ENCODE peak calls at places on chromosomes 3 and 15, in seven cellular contexts. C is colonic mucosa, G is GM13976, Z is fibroblast of lung, W is OCI-LY7, D is esophagus muscularis mucosa, K is kidney. U is an unnamed sample.

GRCh38 chr3:59678042-59678707 is 628.4 kb upstream of the CFAP20DC start:
- DNase-seq in C (no peak), G (no peak), Z (no peak), W (no peak), D (no peak), K (no peak), U (no peak)

GRCh38 chr15:42146551-42147430 is 9.6 kb downstream of the PLA2G4F start:
- DNase-seq in C (no peak), G (no peak), Z (no peak), W (no peak), D (no peak), K (no peak), U (no peak)

GRCh38 chr3:56673781-56674457 is 9.1 kb downstream of the TASOR start:
- DNase-seq in C (no peak), G (no peak), Z (no peak), W (no peak), D (no peak), K (no peak), U (no peak)

GRCh38 chr3:156455839-156456238 is 99.1 kb downstream of the SSR3 start:
- DNase-seq in C (no peak), G (no peak), Z (no peak), W (no peak), D (no peak), K (no peak), U (no peak)

GRCh38 chr15:100200287-100200772 is 141.4 kb downstream of the ADAMTS17 start:
- DNase-seq in C (no peak), G (no peak), Z (no peak), W (no peak), D (no peak), K (peak; percentile 56), U (peak; percentile 62)

GRCh38 chr3:120506828-120507774 is 56.3 kb upstream of the FSTL1 start:
- DNase-seq in C (peak; percentile 64), G (peak; percentile 10), Z (peak; percentile 63), W (peak; percentile 17), D (peak; percentile 91), K (no peak), U (no peak)

GRCh38 chr15:20351448-20351961 is 190.1 kb downstream of the GOLGA6L6 start:
- DNase-seq in C (no peak), G (peak; percentile 66), Z (no peak), W (no peak), D (no peak), K (peak; percentile 76), U (peak; percentile 84)

GRCh38 chr3:128051459-128051836 is 789 bp upstream of the SEC61A1 start:
- DNase-seq in C (no peak), G (no peak), Z (no peak), W (no peak), D (peak; percentile 66), K (no peak), U (no peak)

GRCh38 chr15:88989578-88989977 is 76.4 kb upstream of the MFGE8 start:
- DNase-seq in C (no peak), G (no peak), Z (peak; percentile 62), W (no peak), D (no peak), K (no peak), U (no peak)

GRCh38 chr3:4223783-4224182 is 79.4 kb upstream of the SETMAR start:
- DNase-seq in C (no peak), G (no peak), Z (no peak), W (no peak), D (no peak), K (no peak), U (no peak)

GRCh38 chr15:101295607-101296225 is 668 bp upstream of the SNRPA1 start:
- DNase-seq in C (no peak), G (no peak), Z (peak; percentile 73), W (no peak), D (no peak), K (no peak), U (no peak)

GRCh38 chr15:93358171-93359036 is 269.4 kb upstream of the RGMA start:
- DNase-seq in C (no peak), G (no peak), Z (no peak), W (no peak), D (no peak), K (no peak), U (no peak)

GRCh38 chr15:93028632-93029612 is 60.1 kb downstream of the RGMA start:
- DNase-seq in C (peak; percentile 43), G (peak; percentile 33), Z (peak; percentile 98), W (no peak), D (peak; percentile 96), K (peak; percentile 89), U (peak; percentile 66)

GRCh38 chr3:19105826-19106225 is 42.5 kb upstream of the KCNH8 start:
- DNase-seq in C (no peak), G (no peak), Z (no peak), W (no peak), D (no peak), K (no peak), U (no peak)

GRCh38 chr3:179811321-179812095 is 158.7 kb downstream of the USP13 start:
- DNase-seq in C (peak; percentile 19), G (peak; percentile 63), Z (peak; percentile 89), W (peak; percentile 77), D (no peak), K (no peak), U (no peak)

GRCh38 chr3:134242649-134243637 is 7.7 kb downstream of the RYK start:
- DNase-seq in C (no peak), G (no peak), Z (peak; percentile 92), W (no peak), D (no peak), K (no peak), U (no peak)

GRCh38 chr3:135788978-135789377 is 176.6 kb upstream of the PPP2R3A start:
- DNase-seq in C (no peak), G (no peak), Z (no peak), W (no peak), D (no peak), K (no peak), U (no peak)

GRCh38 chr3:135792174-135792573 is 173.4 kb upstream of the PPP2R3A start:
- DNase-seq in C (no peak), G (no peak), Z (no peak), W (no peak), D (no peak), K (no peak), U (no peak)
- TF ChIP-seq CTCF in C (no peak), G (no peak), Z (no peak), W (no peak), D (no peak), K (no peak), U (peak; percentile 59)

GRCh38 chr3:62367735-62368704 is 5.3 kb downstream of the FEZF2 start:
- DNase-seq in C (no peak), G (no peak), Z (no peak), W (no peak), D (no peak), K (no peak), U (no peak)

GRCh38 chr3:62363275-62363674 is 10.1 kb downstream of the FEZF2 start:
- DNase-seq in C (no peak), G (no peak), Z (no peak), W (no peak), D (no peak), K (no peak), U (no peak)

GRCh38 chr3:62368705-62369475 is 4.5 kb downstream of the FEZF2 start:
- DNase-seq in C (no peak), G (no peak), Z (no peak), W (no peak), D (no peak), K (no peak), U (no peak)

GRCh38 chr3:62365311-62366092 is 7.8 kb downstream of the FEZF2 start:
- DNase-seq in C (no peak), G (no peak), Z (no peak), W (no peak), D (no peak), K (no peak), U (no peak)

DNA sequence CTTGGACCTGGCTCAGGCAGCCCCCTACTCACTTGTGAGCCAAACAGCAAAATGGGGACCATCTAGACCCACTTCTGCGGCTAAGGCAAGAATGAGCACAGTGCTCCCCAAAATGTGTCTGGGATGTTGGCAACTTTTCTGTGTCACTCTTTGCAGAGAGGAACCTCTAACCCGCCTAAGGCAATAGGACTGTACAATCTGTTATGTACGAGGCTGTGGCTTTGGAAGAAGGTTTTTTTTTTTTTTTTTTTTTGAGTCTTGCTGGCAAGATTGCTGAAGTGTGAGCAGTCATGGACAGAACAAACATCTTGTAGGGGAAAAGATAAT is 7.3 kb downstream of the FEZF2 start:
- DNase-seq in C (no peak), G (no peak), Z (no peak), W (no peak), D (no peak), K (no peak), U (no peak)
- TF ChIP-seq CTCF in C (no peak), G (no peak), Z (no peak), W (no peak), D (no peak), K (no peak), U (no peak)

DNA sequence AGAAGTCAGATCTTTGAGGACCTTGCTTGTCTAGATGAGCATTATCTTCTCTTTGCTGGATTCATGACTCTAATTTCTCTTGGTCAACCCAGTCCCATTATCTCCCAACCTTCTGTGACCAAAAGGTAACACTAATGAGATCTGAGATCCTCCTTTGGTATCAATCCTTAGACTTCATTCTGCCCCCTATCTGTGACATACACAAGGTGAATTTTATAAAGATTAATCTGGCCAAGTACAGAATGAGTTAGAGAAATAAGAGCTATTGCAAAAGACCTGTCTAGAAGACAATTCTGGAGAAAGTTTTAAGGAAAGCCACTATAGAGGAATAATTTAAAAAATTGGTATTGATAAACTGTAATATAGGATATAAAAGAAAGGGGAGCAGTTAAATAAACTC is 113.8 kb upstream of the KCNMB2 start:
- DNase-seq in C (no peak), G (no peak), Z (no peak), W (no peak), D (no peak), K (no peak), U (no peak)
- TF ChIP-seq CTCF in C (no peak), G (no peak), Z (no peak), W (peak; percentile 53), D (no peak), K (no peak), U (peak; percentile 20)

DNA sequence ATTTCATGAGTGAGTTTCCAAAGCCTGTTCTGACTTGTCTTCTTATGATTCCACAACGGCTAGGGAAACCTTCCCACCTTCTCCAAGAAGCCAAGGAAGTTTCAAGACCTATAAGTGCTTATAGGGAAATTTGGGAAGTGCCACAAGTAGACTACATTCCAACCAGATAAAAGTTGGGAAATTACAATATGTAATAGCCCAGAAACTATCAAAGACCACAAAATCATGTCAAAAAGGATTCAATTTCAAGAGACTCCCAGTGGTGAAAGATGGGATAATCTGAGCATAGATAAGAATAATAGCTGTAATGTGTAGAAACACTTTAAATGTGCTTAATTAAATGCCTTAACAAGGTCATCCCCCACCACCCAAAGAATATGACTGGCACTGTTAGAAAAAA is 169.2 kb upstream of the SLC2A2 start:
- DNase-seq in C (no peak), G (no peak), Z (no peak), W (no peak), D (no peak), K (no peak), U (no peak)
- TF ChIP-seq CTCF in C (no peak), G (no peak), Z (no peak), W (peak; percentile 43), D (no peak), K (no peak), U (peak; percentile 62)